ENCODE peak calls at places on chromosomes 5 and 9, in four cellular contexts. Q is AG04450, H is ovary, A is AG09319. I is an unnamed sample.

GRCh38 chr9:5596173-5596572 is 32.7 kb upstream of the RIC1 start:
- DNase-seq in Q (no peak), H (no peak), A (no peak), I (no peak)

GRCh38 chr9:123304340-123304691 is 35.9 kb upstream of the STRBP start:
- DNase-seq in H (no peak), Q (no peak), A (no peak), I (no peak)

GRCh38 chr9:36832232-36832795 is 201.8 kb downstream of the PAX5 start:
- DNase-seq in A (no peak), Q (no peak), H (no peak), I (no peak)

GRCh38 chr9:96140401-96141180 is 161.4 kb downstream of the HSD17B3 start:
- DNase-seq in Q (no peak), A (peak), H (peak), I (no peak)

GRCh38 chr9:137918331-137919094 is 40.9 kb downstream of the CACNA1B start:
- DNase-seq in A (no peak), H (no peak), Q (no peak), I (no peak)

GRCh38 chr5:136538534-136538933 is 173.2 kb upstream of the TRPC7 start:
- DNase-seq in Q (no peak), H (no peak), A (no peak), I (no peak)

GRCh38 chr5:178304761-178305645 is 72.4 kb upstream of the PHYKPL start:
- DNase-seq in Q (no peak), H (no peak), A (no peak), I (no peak)

GRCh38 chr5:107743357-107744000 is 72.7 kb upstream of the EFNA5 start:
- DNase-seq in Q (no peak), H (no peak), A (no peak), I (peak)

GRCh38 chr5:33338336-33339110 is 102.2 kb upstream of the TARS1 start:
- DNase-seq in Q (no peak), A (no peak), H (no peak), I (no peak)

GRCh38 chr9:133342570-133342969 is 5.4 kb downstream of the MED22 start:
- DNase-seq in H (no peak), Q (no peak), A (no peak), I (no peak)

GRCh38 chr9:80197661-80198060 is 625.9 kb downstream of the TLE4 start:
- DNase-seq in H (no peak), Q (peak), A (no peak), I (peak)

GRCh38 chr9:14071484-14071883 is 242.5 kb downstream of the NFIB start:
- DNase-seq in A (no peak), Q (no peak), H (no peak), I (no peak)

GRCh38 chr9:34675048-34675714 is 12.7 kb upstream of the CCL27 start:
- DNase-seq in H (no peak), Q (no peak), A (no peak), I (peak)

GRCh38 chr9:14272924-14273528 is 40.9 kb downstream of the NFIB start:
- DNase-seq in A (no peak), H (no peak), Q (no peak), I (no peak)

GRCh38 chr9:72602629-72603028 is 81.2 kb downstream of the TMC1 start:
- DNase-seq in Q (no peak), H (no peak), A (no peak), I (no peak)

GRCh38 chr5:154701181-154701580 is 54.0 kb upstream of the LARP1 start:
- DNase-seq in A (no peak), H (no peak), Q (no peak), I (no peak)

GRCh38 chr5:135549413-135549812 is 13.6 kb upstream of the NEUROG1 start:
- DNase-seq in H (no peak), Q (no peak), A (no peak), I (no peak)

GRCh38 chr5:176446884-176447537 is 1.2 kb upstream of the FAF2 start:
- DNase-seq in Q (no peak), A (no peak), H (peak), I (peak)

GRCh38 chr9:132144708-132145365 is 17.0 kb upstream of the NTNG2 start:
- DNase-seq in H (no peak), Q (peak), A (no peak), I (peak)

GRCh38 chr5:179558912-179559279 is 8.5 kb downstream of the RUFY1 start:
- DNase-seq in Q (no peak), H (peak), A (no peak), I (peak)

GRCh38 chr5:17305964-17306725 is 88.7 kb downstream of the BASP1 start:
- DNase-seq in H (no peak), A (no peak), Q (no peak), I (peak)

GRCh38 chr9:107491081-107492053 is 1.8 kb upstream of the KLF4 start:
- DNase-seq in H (peak), A (no peak), Q (no peak), I (no peak)

GRCh38 chr5:62473209-62473608 is 60.6 kb downstream of the IPO11 start:
- DNase-seq in H (no peak), Q (no peak), A (no peak), I (no peak)

GRCh38 chr5:135553688-135554462 is 18.1 kb upstream of the NEUROG1 start:
- DNase-seq in Q (no peak), H (no peak), A (no peak), I (peak)

GRCh38 chr5:135437796-135438560 is 9.2 kb downstream of the DCANP1 start:
- DNase-seq in Q (peak), H (peak), A (peak), I (peak)

GRCh38 chr5:16013334-16014065 is 166.1 kb downstream of the MARCHF11 start:
- DNase-seq in A (no peak), H (no peak), Q (no peak), I (peak)

GRCh38 chr9:95133351-95133724 is 184.2 kb downstream of the FANCC start:
- DNase-seq in Q (no peak), H (no peak), A (no peak), I (no peak)

GRCh38 chr9:96621619-96622018 is 2.0 kb upstream of the CDC14B start:
- DNase-seq in H (no peak), A (no peak), Q (no peak), I (no peak)

GRCh38 chr5:133260715-133261114 is 208.9 kb downstream of the HSPA4 start:
- DNase-seq in Q (no peak), H (no peak), A (no peak), I (no peak)
- TF ChIP-seq CTCF in Q (peak), H (no peak), A (no peak), I (peak)

GRCh38 chr5:151718653-151719052 is 31.9 kb upstream of the SPARC start:
- DNase-seq in Q (no peak), A (no peak), H (no peak), I (no peak)

GRCh38 chr5:151720195-151720594 is 33.5 kb upstream of the SPARC start:
- DNase-seq in Q (no peak), A (no peak), H (no peak), I (no peak)

GRCh38 chr5:151718168-151718567 is 31.5 kb upstream of the SPARC start:
- DNase-seq in A (no peak), H (no peak), Q (no peak), I (no peak)

GRCh38 chr5:151721087-151721646 is 34.5 kb upstream of the SPARC start:
- DNase-seq in A (no peak), Q (no peak), H (no peak), I (no peak)

GRCh38 chr5:151719228-151719861 is 32.6 kb upstream of the SPARC start:
- DNase-seq in Q (no peak), A (no peak), H (no peak), I (peak)
- TF ChIP-seq CTCF in Q (peak), A (peak), H (peak), I (peak)

GRCh38 chr5:6705959-6706358 is 7.3 kb upstream of the TENT4A start:
- DNase-seq in Q (no peak), A (no peak), H (no peak), I (no peak)

GRCh38 chr5:6704361-6704851 is 8.8 kb upstream of the TENT4A start:
- DNase-seq in H (peak), A (peak), Q (peak), I (peak)

GRCh38 chr5:6703791-6704190 is 9.4 kb upstream of the TENT4A start:
- DNase-seq in A (no peak), H (no peak), Q (no peak), I (no peak)

GRCh38 chr5:6702633-6703032 is 10.6 kb upstream of the TENT4A start:
- DNase-seq in A (no peak), H (no peak), Q (no peak), I (no peak)

DNA sequence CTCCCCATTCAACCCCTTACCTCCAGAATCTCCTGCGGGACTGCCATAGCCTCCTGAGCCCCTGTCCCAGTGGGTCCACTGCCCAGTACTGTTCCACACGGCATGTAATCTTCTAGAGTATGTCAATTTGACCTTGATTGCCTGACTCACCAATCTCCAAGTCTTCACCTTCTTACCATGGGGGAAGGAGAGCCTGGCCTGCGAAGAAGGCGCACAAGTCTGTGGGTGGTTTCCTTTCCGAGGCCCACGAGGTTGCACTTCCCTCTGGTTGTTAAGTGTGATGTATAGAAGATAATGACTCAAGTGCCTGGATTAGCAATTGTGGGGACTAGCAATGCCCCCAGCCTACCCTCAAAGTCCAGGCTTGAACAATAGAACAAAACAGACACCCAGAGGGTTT is 8.1 kb upstream of the TENT4A start:
- DNase-seq in H (no peak), Q (no peak), A (no peak), I (no peak)
- TF ChIP-seq CTCF in H (no peak), Q (no peak), A (no peak), I (no peak)

GRCh38 chr9:104885818-104886709 is 41.9 kb downstream of the ABCA1 start:
- DNase-seq in H (no peak), A (no peak), Q (no peak), I (no peak)
- TF ChIP-seq CTCF in H (no peak), A (no peak), Q (no peak), I (no peak)

GRCh38 chr9:81459591-81459990 is 229.8 kb downstream of the TLE1 start:
- DNase-seq in A (no peak), Q (no peak), H (no peak), I (no peak)
- TF ChIP-seq CTCF in A (no peak), Q (no peak), H (no peak), I (no peak)

DNA sequence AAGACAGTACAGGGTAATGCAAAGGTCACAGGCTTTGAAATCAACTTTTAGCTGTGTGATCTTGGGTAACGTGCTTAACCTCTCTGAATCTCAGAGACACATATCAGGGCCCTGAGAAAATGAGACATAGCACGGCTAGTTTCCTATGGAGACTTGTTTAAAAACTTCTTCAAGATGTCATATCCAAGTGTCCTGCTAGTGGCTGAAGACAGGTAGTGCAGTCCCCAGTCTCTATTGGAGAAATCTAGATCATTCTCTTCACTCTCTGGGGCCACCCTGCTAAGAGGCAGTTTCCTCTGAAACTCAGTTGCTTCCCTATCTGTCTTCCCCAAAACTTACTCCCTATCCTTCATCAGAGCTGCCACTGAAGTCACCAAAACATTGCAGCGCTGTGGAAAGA is 30.3 kb upstream of the GRXCR2 start:
- DNase-seq in Q (no peak), A (no peak), H (no peak), I (no peak)
- TF ChIP-seq CTCF in Q (peak), A (no peak), H (no peak), I (peak)

GRCh38 chr9:69785757-69786156 is 25.9 kb upstream of the PTAR1 start:
- DNase-seq in A (no peak), H (no peak), Q (peak), I (peak)
- TF ChIP-seq CTCF in A (peak), H (no peak), Q (peak), I (peak)

GRCh38 chr5:73777192-73777591 is 151.2 kb downstream of the ARHGEF28 start:
- DNase-seq in Q (no peak), H (no peak), A (no peak), I (no peak)

GRCh38 chr5:73783823-73784222 is 157.8 kb downstream of the ARHGEF28 start:
- DNase-seq in H (no peak), A (no peak), Q (no peak), I (peak)

GRCh38 chr5:73774924-73775323 is 148.9 kb downstream of the ARHGEF28 start:
- DNase-seq in H (no peak), Q (no peak), A (no peak), I (no peak)

GRCh38 chr5:73776405-73776804 is 150.4 kb downstream of the ARHGEF28 start:
- DNase-seq in Q (no peak), H (no peak), A (no peak), I (no peak)

GRCh38 chr5:73780297-73781080 is 154.5 kb downstream of the ARHGEF28 start:
- DNase-seq in H (no peak), Q (no peak), A (no peak), I (no peak)
- TF ChIP-seq CTCF in H (no peak), Q (no peak), A (no peak), I (no peak)

DNA sequence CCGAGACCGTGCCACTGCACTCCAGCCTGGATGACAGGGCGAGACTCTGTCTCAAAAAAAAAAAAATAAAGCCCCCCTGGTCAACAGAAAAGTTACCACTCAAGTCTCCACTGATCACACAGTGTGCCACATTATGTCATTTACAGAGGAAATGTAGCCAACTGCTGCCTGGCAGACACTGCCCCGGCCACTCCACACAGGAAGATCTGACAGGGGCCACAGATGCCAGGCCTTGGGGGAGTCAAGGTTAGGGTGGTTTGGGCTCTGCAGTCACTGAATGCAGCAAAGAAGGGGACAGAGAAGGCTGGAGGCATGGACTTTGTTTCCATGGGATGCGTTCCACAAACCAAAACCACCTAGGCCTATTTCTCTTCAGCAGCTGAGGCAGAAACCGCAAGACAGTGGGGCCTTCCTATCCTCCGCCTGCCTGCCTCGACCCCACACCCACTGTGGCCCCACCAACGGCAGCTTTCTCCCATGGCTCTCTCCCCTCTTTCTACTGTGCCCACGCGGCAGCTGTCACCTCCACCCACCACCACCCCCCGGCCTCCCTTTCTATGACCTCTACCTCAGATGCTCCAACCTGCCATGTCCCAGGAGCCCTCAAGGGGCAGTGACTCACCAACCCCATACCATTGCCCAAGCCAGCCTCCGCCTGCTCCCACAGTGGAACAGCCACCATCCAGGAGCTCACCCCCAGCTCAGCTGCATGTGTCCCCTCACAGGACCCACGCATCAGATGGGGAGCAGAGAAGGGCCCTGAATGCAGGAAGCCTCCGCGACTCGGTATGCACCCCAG is 12.4 kb downstream of the IPPK start:
- DNase-seq in Q (no peak), H (no peak), A (no peak), I (no peak)
- TF ChIP-seq CTCF in Q (no peak), H (no peak), A (no peak), I (no peak)